ENCODE peak calls at places on chromosomes 16 and 17, in four cellular contexts. A is heart left ventricle; Y is mammary epithelial cell; S is CD8-positive, alpha-beta memory T cell. Z is an unnamed sample.

GRCh38 chr17:41520821-41521521 is 2.3 kb upstream of the KRT15 start:
- DNase-seq in S (no peak), A (peak; percentile 19), Y (peak; percentile 66), Z (no peak)

GRCh38 chr17:36755586-36755985 is 154.2 kb downstream of the MRM1 start:
- DNase-seq in S (peak; percentile 31), Y (peak; percentile 18), A (no peak), Z (no peak)

GRCh38 chr16:47260496-47260895 is 116.8 kb upstream of the NETO2 start:
- DNase-seq in A (no peak), Y (no peak), S (no peak), Z (no peak)

GRCh38 chr16:700684-701584 is 4.7 kb downstream of the FBXL16 start:
- DNase-seq in Y (no peak), A (no peak), S (peak; percentile 43), Z (peak; percentile 42)

GRCh38 chr16:16120382-16121184 is 102.7 kb downstream of the ABCC6 start:
- DNase-seq in S (no peak), A (peak; percentile 76), Y (no peak), Z (no peak)

GRCh38 chr17:81000089-81000630 is 8.5 kb downstream of the CHMP6 start:
- DNase-seq in Y (no peak), A (no peak), S (no peak), Z (no peak)

GRCh38 chr17:62676231-62676943 is 48.9 kb downstream of the MRC2 start:
- DNase-seq in A (no peak), S (no peak), Y (no peak), Z (no peak)

GRCh38 chr16:8767176-8767575 is 30.3 kb downstream of the TMEM186 start:
- DNase-seq in A (no peak), S (no peak), Y (no peak), Z (no peak)

GRCh38 chr17:1416414-1416813 is 16.4 kb upstream of the YWHAE start:
- DNase-seq in A (no peak), S (no peak), Y (no peak), Z (no peak)

GRCh38 chr17:5077781-5078105 is 524 bp upstream of the ZFP3 start:
- DNase-seq in S (no peak), Y (no peak), A (no peak), Z (no peak)

GRCh38 chr17:5080591-5080990 is 2.3 kb downstream of the ZFP3 start:
- DNase-seq in A (no peak), S (no peak), Y (no peak), Z (peak; percentile 10)

DNA sequence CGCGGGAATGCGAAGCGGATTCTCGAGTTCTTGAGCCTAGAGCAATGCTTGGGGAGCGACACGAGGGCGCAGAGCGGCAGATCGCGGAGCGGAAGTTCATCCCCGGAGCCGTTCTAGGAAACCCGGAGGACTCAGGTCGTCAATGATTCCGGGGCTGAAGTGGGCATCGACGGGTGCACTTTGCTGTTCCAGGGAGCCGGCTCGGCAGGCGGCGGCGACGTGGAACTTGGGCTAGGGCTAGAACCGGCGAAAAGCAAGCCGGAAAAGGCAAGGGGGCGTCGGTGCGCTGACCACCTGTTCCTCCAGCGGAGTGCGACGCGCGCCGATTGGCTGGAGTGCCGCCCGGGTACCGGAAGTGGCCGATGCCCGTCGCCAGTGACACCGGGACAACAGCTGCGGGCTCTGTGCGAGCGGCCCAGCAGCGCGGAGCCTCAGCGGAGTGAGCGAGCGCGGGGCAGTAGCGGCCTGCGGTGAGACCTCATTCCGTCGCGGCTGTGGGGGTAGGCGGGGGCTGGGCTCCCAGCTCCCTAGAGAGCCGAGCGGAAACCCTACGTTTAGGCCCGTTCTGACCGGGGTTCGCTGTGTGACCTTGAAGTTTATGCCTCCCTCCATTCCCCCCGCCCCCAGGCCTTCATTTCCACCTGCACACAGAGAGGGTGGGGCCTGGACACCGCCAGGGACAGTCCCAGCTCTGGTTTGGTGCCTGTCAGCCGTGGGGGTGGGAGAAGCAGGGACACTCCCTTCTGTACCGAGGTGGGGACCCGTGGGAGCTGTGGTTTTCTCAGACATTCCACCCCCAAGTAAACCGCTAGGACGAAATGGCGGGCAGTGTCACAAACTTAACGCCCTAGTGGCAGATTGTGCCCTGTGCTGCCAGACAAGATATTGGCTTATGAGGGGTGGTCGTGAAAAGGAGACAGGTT is at the start of gene ZFP3:
- DNase-seq in Y (peak; percentile 58), S (peak; percentile 67), A (peak; percentile 90), Z (peak; percentile 69)
- H3K27ac ChIP-seq in Y (no peak within 1 kb of the TSS), S (peak within 1 kb of the TSS; percentile 48), A (peak within 1 kb of the TSS; percentile 88), Z (peak within 1 kb of the TSS; percentile 74)

GRCh38 chr17:3802461-3803307 is 1.7 kb upstream of the ITGAE start:
- DNase-seq in Y (peak; percentile 48), A (no peak), S (no peak), Z (no peak)
- H3K27ac ChIP-seq in Y (no peak overlapping the region), A (peak overlapping the region; percentile 78), S (no peak overlapping the region), Z (no peak overlapping the region)

GRCh38 chr17:17107891-17108680 is 65.8 kb downstream of the MPRIP start:
- DNase-seq in A (no peak), S (no peak), Y (no peak), Z (no peak)
- H3K27ac ChIP-seq in A (peak overlapping the region; percentile 83), S (no peak overlapping the region), Y (peak overlapping the region; percentile 20), Z (peak overlapping the region; percentile 74)

DNA sequence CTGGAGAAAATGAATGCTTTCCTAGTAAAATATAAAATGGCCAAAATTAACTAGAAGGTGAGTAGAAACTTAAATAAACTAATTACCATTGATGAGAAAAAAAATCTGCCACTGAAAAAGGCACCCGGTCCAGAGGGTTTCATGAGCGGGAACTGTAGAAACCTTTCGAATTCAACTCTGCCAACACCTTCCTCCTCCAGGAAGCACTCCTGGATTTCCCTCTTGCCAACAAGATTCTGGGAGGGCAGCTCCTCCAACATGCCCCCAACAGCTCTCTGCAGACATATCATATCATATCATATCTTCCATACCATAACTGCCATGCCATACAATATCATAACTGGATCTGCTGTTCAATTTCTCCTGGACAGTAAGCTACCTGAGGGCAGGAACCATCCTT is 9.4 kb downstream of the ARHGAP27 start:
- DNase-seq in A (no peak), Y (no peak), S (no peak), Z (no peak)
- H3K27ac ChIP-seq in A (no peak overlapping the region), Y (no peak overlapping the region), S (no peak overlapping the region), Z (no peak overlapping the region)

GRCh38 chr16:14003119-14003570 is 68.0 kb upstream of the MRTFB start:
- DNase-seq in A (peak; percentile 78), S (no peak), Y (peak; percentile 77), Z (peak; percentile 77)
- H3K27ac ChIP-seq in A (peak overlapping the region; percentile 68), S (no peak overlapping the region), Y (no peak overlapping the region), Z (peak overlapping the region; percentile 81)